ENCODE peak calls at places on chromosome 14, in ten cellular contexts. Y is psoas muscle; G is SK-N-DZ; C is GM03348; V is GM13976; W is stimulated activated CD8-positive, alpha-beta memory T cell treated with anti-CD3 and anti-CD28 coated beads, Interleukin-4, amount 100 ng/mL, for 1 hour; K is MV-4-11; H is Right ventricle myocardium superior; R is NCI-H460; T is activated CD4-positive, alpha-beta memory T cell treated with anti-CD3 and anti-CD28 coated beads, Interleukin-2, amount 10 ng/mL, durations not matched to agents 7 days and 5 days. S is an unnamed sample.

GRCh38 chr14:50633954-50634353 is 34.2 kb downstream of the SAV1 start:
- DNase-seq in Y (no peak), G (no peak), C (no peak), V (no peak), W (no peak), K (no peak), H (no peak), R (no peak), T (no peak), S (no peak)

GRCh38 chr14:25215607-25216006 is 165.7 kb upstream of the STXBP6 start:
- DNase-seq in Y (no peak), G (no peak), C (no peak), V (no peak), W (no peak), K (no peak), H (no peak), R (no peak), T (no peak), S (no peak)

GRCh38 chr14:70338550-70338949 is 20.9 kb downstream of the COX16 start:
- DNase-seq in Y (no peak), G (no peak), C (no peak), V (no peak), W (no peak), K (no peak), H (no peak), R (no peak), T (no peak), S (no peak)

GRCh38 chr14:68576496-68577244 is 216.2 kb downstream of the ZFP36L1 start:
- DNase-seq in Y (no peak), G (no peak), C (peak; percentile 57), V (no peak), W (no peak), K (no peak), H (no peak), R (no peak), T (no peak), S (no peak)

GRCh38 chr14:96065661-96066459 is 26.7 kb downstream of the C14orf132 start:
- DNase-seq in Y (no peak), G (peak; percentile 64), C (no peak), V (no peak), W (no peak), K (no peak), H (no peak), R (no peak), T (no peak), S (no peak)

GRCh38 chr14:96201965-96202364 is 2.7 kb upstream of the BDKRB2 start:
- DNase-seq in Y (no peak), G (no peak), C (no peak), V (no peak), W (no peak), K (no peak), H (no peak), R (no peak), T (no peak), S (no peak)

GRCh38 chr14:95023886-95024285 is 133.4 kb downstream of the DICER1 start:
- DNase-seq in Y (no peak), G (no peak), C (peak; percentile 63), V (no peak), W (no peak), K (no peak), H (no peak), R (no peak), T (no peak), S (no peak)

GRCh38 chr14:100675664-100676063 is 51.0 kb upstream of the DLK1 start:
- DNase-seq in Y (no peak), G (no peak), C (no peak), V (no peak), W (no peak), K (no peak), H (no peak), R (no peak), T (no peak), S (no peak)

GRCh38 chr14:104135121-104135903 is 3.1 kb upstream of the KIF26A start:
- DNase-seq in Y (peak; percentile 57), G (peak; percentile 77), C (no peak), V (no peak), W (no peak), K (no peak), H (peak; percentile 39), R (peak; percentile 64), T (no peak), S (peak; percentile 56)

GRCh38 chr14:69154779-69155178 is 1.9 kb upstream of the DCAF5 start:
- DNase-seq in Y (no peak), G (peak; percentile 39), C (peak; percentile 17), V (no peak), W (no peak), K (no peak), H (no peak), R (no peak), T (no peak), S (no peak)

GRCh38 chr14:36647827-36648753 is 13.6 kb upstream of the PAX9 start:
- DNase-seq in Y (peak; percentile 66), G (no peak), C (peak; percentile 78), V (peak; percentile 10), W (no peak), K (no peak), H (no peak), R (peak; percentile 56), T (no peak), S (no peak)

GRCh38 chr14:68147331-68147730 is 327.8 kb downstream of the RAD51B start:
- DNase-seq in Y (no peak), G (no peak), C (peak; percentile 16), V (no peak), W (no peak), K (no peak), H (no peak), R (no peak), T (no peak), S (no peak)

GRCh38 chr14:72924332-72924731 is 1.9 kb upstream of the DCAF4 start:
- DNase-seq in Y (no peak), G (peak; percentile 27), C (no peak), V (no peak), W (no peak), K (no peak), H (peak; percentile 81), R (no peak), T (no peak), S (no peak)

GRCh38 chr14:31510222-31510621 is 22.4 kb upstream of the GPR33 start:
- DNase-seq in Y (no peak), G (peak; percentile 28), C (peak; percentile 46), V (peak; percentile 36), W (no peak), K (peak; percentile 15), H (no peak), R (peak; percentile 16), T (no peak), S (no peak)

GRCh38 chr14:100850841-100851585 is 25.1 kb downstream of the MEG3 start:
- DNase-seq in Y (peak; percentile 78), G (no peak), C (peak; percentile 59), V (peak; percentile 79), W (peak; percentile 50), K (peak; percentile 32), H (peak; percentile 78), R (peak; percentile 66), T (peak; percentile 83), S (peak; percentile 93)

GRCh38 chr14:104285483-104285790 is 147.1 kb downstream of the KIF26A start:
- DNase-seq in Y (no peak), G (no peak), C (no peak), V (no peak), W (no peak), K (no peak), H (peak; percentile 30), R (no peak), T (no peak), S (no peak)

GRCh38 chr14:60487211-60487610 is 1.3 kb upstream of the C14orf39 start:
- DNase-seq in Y (no peak), G (no peak), C (no peak), V (no peak), W (no peak), K (no peak), H (no peak), R (no peak), T (no peak), S (no peak)

GRCh38 chr14:62914025-62914424 is 131.2 kb downstream of the KCNH5 start:
- DNase-seq in Y (no peak), G (no peak), C (no peak), V (no peak), W (no peak), K (no peak), H (no peak), R (no peak), T (no peak), S (no peak)

GRCh38 chr14:58239259-58240210 is 5.1 kb upstream of the PSMA3 start:
- DNase-seq in Y (peak; percentile 79), G (peak; percentile 62), C (peak; percentile 39), V (peak; percentile 32), W (peak; percentile 70), K (peak; percentile 65), H (peak; percentile 77), R (peak; percentile 62), T (peak; percentile 82), S (peak; percentile 92)

GRCh38 chr14:79543348-79543747 is 668.0 kb downstream of the DIO2 start:
- DNase-seq in Y (no peak), G (no peak), C (no peak), V (no peak), W (no peak), K (no peak), H (no peak), R (no peak), T (no peak), S (no peak)

GRCh38 chr14:33848706-33849454 is 102.0 kb downstream of the EGLN3 start:
- DNase-seq in Y (peak; percentile 68), G (peak; percentile 83), C (peak; percentile 24), V (peak; percentile 42), W (no peak), K (no peak), H (peak; percentile 67), R (peak; percentile 70), T (peak; percentile 27), S (no peak)

S was measured in activated effector memory CD4-positive, alpha-beta T cell treated with anti-CD3 and anti-CD28 coated beads, Interleukin-2, amount 50 U/mL, for 16 hours.